ENCODE peak calls at places on chromosomes 13 and 19, in nine cellular contexts. W is activated CD4-positive, alpha-beta T cell treated with anti-CD3 and anti-CD28 coated beads, Interleukin-2, amount 50 U/mL, for 24 hours; U is WTC11; R is spleen; P is pons; O is GM06990; C is aorta; T is amygdala; N is NCI-H2171. Z is an unnamed sample.

GRCh38 chr13:69496951-69497350 is 610.7 kb upstream of the ATXN8OS start:
- DNase-seq in N (peak), O (no peak), W (no peak), T (no peak), U (no peak), R (no peak), P (peak), C (no peak), Z (no peak)

GRCh38 chr13:29855784-29856183 is 5.4 kb upstream of the UBL3 start:
- DNase-seq in T (no peak), O (no peak), W (no peak), P (no peak), N (no peak), C (no peak), R (no peak), U (no peak), Z (no peak)

GRCh38 chr19:7200739-7201138 is 93.5 kb downstream of the INSR start:
- DNase-seq in N (no peak), P (no peak), O (no peak), R (no peak), T (no peak), C (no peak), U (no peak), W (no peak), Z (no peak)

GRCh38 chr13:22665531-22665930 is 515.2 kb upstream of the SGCG start:
- DNase-seq in T (no peak), W (no peak), R (no peak), C (no peak), P (no peak), O (no peak), N (no peak), U (no peak), Z (no peak)

GRCh38 chr19:10001899-10002298 is 8.4 kb downstream of the COL5A3 start:
- DNase-seq in P (no peak), U (peak), T (no peak), O (no peak), W (no peak), N (no peak), C (no peak), R (no peak), Z (no peak)

GRCh38 chr19:29714371-29714952 is 599 bp downstream of the C19orf12 start:
- DNase-seq in O (no peak), T (no peak), R (no peak), C (peak), U (no peak), P (no peak), N (no peak), W (no peak), Z (no peak)

GRCh38 chr13:109812375-109812774 is 26.0 kb upstream of the IRS2 start:
- DNase-seq in T (no peak), W (no peak), U (no peak), C (no peak), N (no peak), P (no peak), R (no peak), O (no peak), Z (no peak)

GRCh38 chr19:52749780-52750179 is 14.9 kb upstream of the ZNF611 start:
- DNase-seq in R (no peak), C (no peak), O (no peak), N (no peak), U (no peak), W (no peak), T (no peak), P (no peak), Z (no peak)

GRCh38 chr13:47481521-47481920 is 519.6 kb downstream of the SUCLA2 start:
- DNase-seq in R (no peak), N (no peak), C (no peak), U (no peak), P (no peak), W (no peak), T (no peak), O (no peak), Z (no peak)

GRCh38 chr19:55454787-55455243 is 6.6 kb downstream of the ISOC2 start:
- DNase-seq in N (no peak), W (no peak), P (peak), C (no peak), T (peak), U (peak), O (no peak), R (no peak), Z (peak)

GRCh38 chr13:61413572-61413971 is 2.1 kb downstream of the PCDH20 start:
- DNase-seq in N (no peak), P (no peak), O (no peak), T (no peak), W (no peak), U (peak), C (no peak), R (peak), Z (no peak)

GRCh38 chr13:47420568-47420967 is 523.7 kb upstream of the HTR2A start:
- DNase-seq in U (no peak), W (no peak), T (no peak), R (no peak), P (no peak), O (no peak), N (no peak), C (no peak), Z (no peak)

GRCh38 chr19:49503582-49503962 is 7.3 kb downstream of the RPS11 start:
- DNase-seq in T (no peak), O (no peak), R (no peak), C (no peak), W (no peak), N (no peak), P (no peak), U (no peak), Z (no peak)

GRCh38 chr13:19586904-19587634 is 25.7 kb upstream of the TPTE2 start:
- DNase-seq in C (no peak), U (no peak), T (no peak), W (peak), P (no peak), N (no peak), R (peak), O (peak), Z (peak)

Z was measured in cardiac muscle cell.